ENCODE peak calls at places on chromosome 2, in ten cellular contexts. U is amniotic stem cell; L is psoas muscle; T is upper lobe of right lung; J is iPS-NIHi11; Z is activated naive CD4-positive, alpha-beta T cell treated with anti-CD3 and anti-CD28 coated beads, Interleukin-2, amount 10 ng/mL, durations not matched to agents 7 days and 5 days; X is PC-3; D is mesendoderm; W is H54; F is IMR-90. P is an unnamed sample.

GRCh38 chr2:15745329-15745728 is 153.7 kb downstream of the DDX1 start:
- DNase-seq in F (no peak), U (no peak), D (no peak), L (no peak), J (no peak), Z (no peak), W (no peak), X (no peak), T (no peak), P (no peak)

GRCh38 chr2:204170419-204170818 is 233.9 kb downstream of the ICOS start:
- DNase-seq in L (no peak), Z (no peak), T (no peak), X (no peak), F (no peak), D (peak), W (no peak), J (no peak), U (no peak), P (no peak)

GRCh38 chr2:25315316-25315680 is 26.4 kb downstream of the DNMT3A start:
- DNase-seq in J (no peak), W (no peak), X (no peak), T (no peak), Z (no peak), L (no peak), F (no peak), U (no peak), D (no peak), P (no peak)

GRCh38 chr2:29940706-29941105 is 19.3 kb upstream of the ALK start:
- DNase-seq in J (no peak), Z (no peak), U (no peak), W (no peak), L (no peak), D (no peak), F (no peak), T (no peak), X (no peak), P (no peak)

GRCh38 chr2:212282596-212283330 is 255.8 kb downstream of the ERBB4 start:
- DNase-seq in L (no peak), T (no peak), J (no peak), F (no peak), X (no peak), W (no peak), D (no peak), U (no peak), Z (no peak), P (peak)

GRCh38 chr2:139155991-139156390 is 375.8 kb upstream of the NXPH2 start:
- DNase-seq in J (no peak), F (no peak), X (no peak), U (no peak), T (no peak), Z (no peak), D (peak), W (no peak), L (no peak), P (no peak)

GRCh38 chr2:206218792-206219509 is 55.5 kb upstream of the ZDBF2 start:
- DNase-seq in L (no peak), X (no peak), U (no peak), Z (no peak), T (no peak), W (no peak), F (no peak), D (no peak), J (no peak), P (no peak)

GRCh38 chr2:133657591-133657990 is 89.3 kb upstream of the NCKAP5 start:
- DNase-seq in Z (no peak), F (peak), J (no peak), U (no peak), L (no peak), W (no peak), X (no peak), D (peak), T (no peak), P (no peak)

GRCh38 chr2:63444565-63445288 is 143.6 kb downstream of the WDPCP start:
- DNase-seq in X (no peak), D (no peak), W (no peak), F (no peak), J (no peak), T (no peak), L (no peak), U (no peak), Z (no peak), P (no peak)

GRCh38 chr2:190451561-190452176 is 43.5 kb downstream of the MFSD6 start:
- DNase-seq in L (no peak), J (no peak), W (no peak), X (peak), Z (no peak), F (peak), U (peak), D (no peak), T (no peak), P (peak)

GRCh38 chr2:45541450-45541849 is 69.6 kb downstream of the SRBD1 start:
- DNase-seq in X (no peak), J (no peak), U (no peak), T (no peak), D (peak), L (no peak), Z (no peak), W (no peak), F (no peak), P (no peak)

GRCh38 chr2:175690113-175690716 is 311.9 kb downstream of the LNPK start:
- DNase-seq in F (peak), U (no peak), T (no peak), X (peak), W (peak), D (peak), L (no peak), J (peak), Z (peak), P (peak)

GRCh38 chr2:235747001-235747867 is 253.4 kb downstream of the AGAP1 start:
- DNase-seq in Z (no peak), W (no peak), D (no peak), U (no peak), L (no peak), J (no peak), X (no peak), F (no peak), T (no peak), P (no peak)

GRCh38 chr2:219247678-219248642 is 2.7 kb downstream of the STK16 start:
- DNase-seq in U (no peak), W (no peak), D (peak), X (no peak), J (no peak), F (no peak), T (no peak), Z (peak), L (no peak), P (no peak)

GRCh38 chr2:121076885-121077549 is 208.0 kb downstream of the TFCP2L1 start:
- DNase-seq in X (peak), T (peak), J (peak), W (peak), U (no peak), D (peak), Z (peak), F (peak), L (peak), P (peak)

GRCh38 chr2:31950946-31951562 is 59.8 kb downstream of the MEMO1 start:
- DNase-seq in U (no peak), D (no peak), W (no peak), J (no peak), F (no peak), X (no peak), Z (no peak), T (no peak), L (no peak), P (no peak)

GRCh38 chr2:133286326-133286922 is 281.8 kb downstream of the NCKAP5 start:
- DNase-seq in X (peak), J (no peak), W (no peak), U (no peak), D (peak), F (peak), T (no peak), Z (no peak), L (no peak), P (peak)

GRCh38 chr2:62147610-62148301 is 48.2 kb upstream of the B3GNT2 start:
- DNase-seq in D (no peak), J (no peak), L (no peak), Z (no peak), T (no peak), U (no peak), X (peak), W (no peak), F (peak), P (peak)

GRCh38 chr2:112640800-112641675 is 4.7 kb upstream of the SLC20A1 start:
- DNase-seq in T (peak), F (peak), L (no peak), J (no peak), X (peak), Z (no peak), U (no peak), W (peak), D (no peak), P (peak)

GRCh38 chr2:55966431-55967118 is 43.0 kb upstream of the EFEMP1 start:
- DNase-seq in L (peak), U (no peak), T (no peak), F (peak), D (no peak), Z (no peak), W (no peak), J (no peak), X (no peak), P (peak)

GRCh38 chr2:159176555-159176954 is 109.9 kb downstream of the WDSUB1 start:
- DNase-seq in T (no peak), Z (no peak), D (no peak), F (peak), L (no peak), J (peak), X (no peak), W (no peak), U (no peak), P (no peak)

GRCh38 chr2:13240061-13240460 is 523.3 kb downstream of the TRIB2 start:
- DNase-seq in X (no peak), U (no peak), D (no peak), J (no peak), L (no peak), T (no peak), F (no peak), W (no peak), Z (no peak), P (no peak)

GRCh38 chr2:168562971-168563370 is 106.9 kb downstream of the CERS6 start:
- DNase-seq in X (no peak), L (no peak), D (peak), J (no peak), Z (no peak), W (no peak), U (no peak), T (no peak), F (no peak), P (no peak)

GRCh38 chr2:29921560-29921915 is at the start of gene ALK:
- DNase-seq in X (peak), D (peak), J (peak), T (peak), F (peak), W (no peak), L (peak), Z (peak), U (peak), P (peak)

GRCh38 chr2:227324671-227325055 is 388 bp upstream of the MFF start:
- DNase-seq in F (peak), J (peak), T (no peak), L (no peak), Z (peak), U (no peak), D (no peak), W (peak), X (no peak), P (no peak)

GRCh38 chr2:13114391-13114790 is 397.7 kb downstream of the TRIB2 start:
- DNase-seq in L (no peak), F (peak), X (peak), J (no peak), U (no peak), T (no peak), Z (no peak), D (peak), W (no peak), P (peak)

GRCh38 chr2:203759692-203760365 is 53.4 kb downstream of the CD28 start:
- DNase-seq in W (no peak), D (peak), J (no peak), L (no peak), F (peak), Z (no peak), T (no peak), X (peak), U (peak), P (peak)

GRCh38 chr2:71792926-71793761 is 339.8 kb downstream of the DYSF start:
- DNase-seq in Z (no peak), L (no peak), D (no peak), U (peak), X (peak), T (peak), W (no peak), F (peak), J (no peak), P (peak)

GRCh38 chr2:136381722-136382633 is 264.0 kb upstream of the CXCR4 start:
- DNase-seq in D (no peak), J (no peak), X (no peak), L (no peak), U (no peak), W (no peak), T (no peak), Z (peak), F (no peak), P (no peak)

P was measured in GM23248.